ENCODE peak calls at places on chromosomes 11 and 22, in seven cellular contexts. V is colonic mucosa; L is NAMALWA; I is iris pigment epithelial cell; C is HL-60; E is central memory CD4-positive, alpha-beta T cell; N is PC-9. S is an unnamed sample.
A peak's percentile ranks its signal among the peaks of the same experiment; 100 is the strongest.

GRCh38 chr11:90803781-90804180 is 580.9 kb upstream of the CHORDC1 start:
- DNase-seq in V (no peak), L (no peak), I (no peak), C (no peak), E (no peak), N (no peak), S (peak; percentile 17)

GRCh38 chr11:79422866-79423265 is 18.0 kb downstream of the TENM4 start:
- DNase-seq in V (no peak), L (no peak), I (no peak), C (no peak), E (no peak), N (no peak), S (no peak)

GRCh38 chr11:65013692-65014145 is 241 bp upstream of the ARL2 start:
- DNase-seq in V (peak; percentile 91), L (peak; percentile 94), I (peak; percentile 86), C (no peak), E (peak; percentile 89), N (no peak), S (peak; percentile 92)

GRCh38 chr11:1335264-1335810 is 25.9 kb upstream of the TOLLIP start:
- DNase-seq in V (no peak), L (no peak), I (no peak), C (no peak), E (no peak), N (no peak), S (no peak)

GRCh38 chr11:17979770-17980371 is 33.0 kb downstream of the SERGEF start:
- DNase-seq in V (peak; percentile 23), L (peak; percentile 61), I (no peak), C (no peak), E (peak; percentile 13), N (peak; percentile 35), S (peak; percentile 43)

GRCh38 chr22:36617694-36618522 is 85.6 kb downstream of the CACNG2 start:
- DNase-seq in V (no peak), L (no peak), I (no peak), C (no peak), E (no peak), N (no peak), S (no peak)

GRCh38 chr11:130523609-130524008 is 75.2 kb downstream of the ADAMTS15 start:
- DNase-seq in V (no peak), L (no peak), I (no peak), C (no peak), E (no peak), N (no peak), S (no peak)

GRCh38 chr11:1892116-1892515 is 421 bp upstream of the PRR33 start:
- DNase-seq in V (no peak), L (no peak), I (no peak), C (no peak), E (no peak), N (no peak), S (no peak)

S was measured in Calu3.